ENCODE peak calls at places on chromosomes 12 and 14, in five cellular contexts. Y is activated T-cell treated with anti-CD3 and anti-CD28 coated beads for 1 hour; S is stimulated activated effector memory CD8-positive, alpha-beta T cell treated with anti-CD3 and anti-CD28 coated beads, Interleukin-12 subunit alpha, Interleukin-12 subunit beta, amount 100 ng/mL, for 72 hours; O is amniotic stem cell; Q is nucleus accumbens. N is an unnamed sample.
A peak's percentile ranks its signal among the peaks of the same experiment; 100 is the strongest.

GRCh38 chr12:41510470-41510869 is 322.4 kb downstream of the PDZRN4 start:
- DNase-seq in O (no peak), Q (no peak), S (no peak), Y (no peak), N (no peak)

GRCh38 chr14:23864856-23865255 is 88.7 kb upstream of the DHRS4 start:
- DNase-seq in O (no peak), Y (no peak), S (no peak), Q (no peak), N (no peak)

GRCh38 chr12:47346251-47347019 is 266.7 kb upstream of the AMIGO2 start:
- DNase-seq in S (peak; percentile 30), Y (no peak), Q (no peak), O (no peak), N (no peak)

GRCh38 chr12:109255377-109255776 is 53.7 kb downstream of the FOXN4 start:
- DNase-seq in Q (no peak), S (no peak), O (no peak), Y (no peak), N (no peak)

GRCh38 chr14:57747036-57747435 is 118.9 kb downstream of the SLC35F4 start:
- DNase-seq in Y (no peak), S (no peak), Q (no peak), O (no peak), N (no peak)

GRCh38 chr12:39990122-39991101 is 115.5 kb downstream of the SLC2A13 start:
- DNase-seq in Y (peak; percentile 50), O (peak; percentile 4), S (peak; percentile 75), Q (no peak), N (peak; percentile 78)

GRCh38 chr14:98408024-98408555 is 863.9 kb downstream of the BCL11B start:
- DNase-seq in S (no peak), Y (no peak), Q (no peak), O (no peak), N (no peak)

GRCh38 chr14:93332032-93332852 is 594 bp downstream of the BTBD7 start:
- DNase-seq in O (peak; percentile 53), Y (no peak), Q (peak; percentile 45), S (peak; percentile 78), N (peak; percentile 93)

GRCh38 chr14:97166497-97166896 is 369.3 kb downstream of the VRK1 start:
- DNase-seq in S (no peak), Q (no peak), O (no peak), Y (no peak), N (no peak)